ENCODE peak calls at places on chromosomes 1 and 21, in seven cellular contexts. M is stimulated activated CD4-positive, alpha-beta T cell treated with anti-CD3 and anti-CD28 coated beads, Interleukin-2, amount 100 ng/mL, for 48 hours; W is body of pancreas; Q is stimulated activated CD8-positive, alpha-beta memory T cell treated with anti-CD3 and anti-CD28 coated beads, Interleukin-4, amount 100 ng/mL, for 4 hours; V is occipital lobe; P is upper lobe of right lung; K is activated CD4-positive, CD25-positive, alpha-beta regulatory T cell treated with anti-CD3 and anti-CD28 coated beads, Interleukin-2, amount 50 U/mL, for 72 hours. N is an unnamed sample.

GRCh38 chr1:169238506-169238905 is 129.1 kb downstream of the NME7 start:
- DNase-seq in M (no peak), K (no peak), V (no peak), W (no peak), Q (no peak), P (no peak), N (no peak)

GRCh38 chr1:235642021-235642942 is 7.3 kb downstream of the GNG4 start:
- DNase-seq in P (no peak), Q (peak; percentile 35), V (no peak), K (peak; percentile 61), M (peak; percentile 53), W (peak; percentile 39), N (no peak)

GRCh38 chr1:47849611-47850261 is 147.4 kb downstream of the TRABD2B start:
- DNase-seq in M (no peak), P (no peak), Q (no peak), K (no peak), W (no peak), V (no peak), N (no peak)

GRCh38 chr1:245987577-245987976 is 519.5 kb downstream of the SMYD3 start:
- DNase-seq in V (no peak), P (no peak), M (no peak), Q (no peak), K (no peak), W (no peak), N (no peak)

GRCh38 chr1:61742620-61743431 is 546 bp downstream of the PATJ start:
- DNase-seq in Q (peak; percentile 11), W (peak; percentile 54), M (no peak), V (peak; percentile 41), K (no peak), P (no peak), N (no peak)

GRCh38 chr1:75954594-75954993 is 22.4 kb upstream of the ASB17 start:
- DNase-seq in P (no peak), W (no peak), M (no peak), V (no peak), K (no peak), Q (no peak), N (no peak)

GRCh38 chr1:203610061-203610460 is 16.6 kb upstream of the ATP2B4 start:
- DNase-seq in W (no peak), V (no peak), P (no peak), M (no peak), Q (no peak), K (no peak), N (no peak)

GRCh38 chr1:93738075-93738622 is 56.5 kb upstream of the BCAR3 start:
- DNase-seq in V (no peak), P (no peak), W (no peak), Q (no peak), K (no peak), M (no peak), N (peak; percentile 72)

GRCh38 chr1:151340870-151341754 is 5.9 kb downstream of the RFX5 start:
- DNase-seq in M (peak; percentile 41), K (no peak), Q (no peak), W (peak; percentile 46), V (peak; percentile 6), P (no peak), N (peak; percentile 72)

GRCh38 chr21:44845418-44846200 is 27.7 kb upstream of the SUMO3 start:
- DNase-seq in V (no peak), W (peak; percentile 57), M (peak; percentile 57), K (peak; percentile 41), P (peak; percentile 84), Q (no peak), N (no peak)

GRCh38 chr21:14290584-14290983 is 74.6 kb downstream of the RBM11 start:
- DNase-seq in Q (no peak), K (no peak), M (no peak), V (no peak), P (no peak), W (no peak), N (no peak)

GRCh38 chr1:209063816-209064664 is 519.5 kb upstream of the CAMK1G start:
- DNase-seq in W (no peak), K (no peak), P (no peak), M (no peak), Q (no peak), V (no peak), N (no peak)

GRCh38 chr21:35953570-35953969 is 106.8 kb downstream of the SETD4 start:
- DNase-seq in V (no peak), K (no peak), Q (no peak), W (no peak), P (no peak), M (no peak), N (no peak)

GRCh38 chr1:6727535-6727934 is 25.9 kb upstream of the DNAJC11 start:
- DNase-seq in M (peak; percentile 66), P (peak; percentile 71), Q (no peak), K (peak; percentile 71), W (peak; percentile 60), V (no peak), N (peak; percentile 15)

GRCh38 chr1:170929835-170930554 is 5.3 kb upstream of the MROH9 start:
- DNase-seq in W (peak; percentile 12), V (peak; percentile 6), Q (no peak), M (peak; percentile 2), P (no peak), K (no peak), N (peak; percentile 33)

GRCh38 chr1:178310685-178311105 is 186.1 kb downstream of the CLEC20A start:
- DNase-seq in P (no peak), M (no peak), K (no peak), Q (no peak), V (no peak), W (peak; percentile 49), N (peak; percentile 21)